ENCODE peak calls at places on chromosomes 6 and 20, in six cellular contexts. S is endothelial cell of umbilical vein; X is CD8-positive, alpha-beta memory T cell; G is PC-9; M is GM23338; W is brain microvascular endothelial cell. U is an unnamed sample.

GRCh38 chr6:112286010-112286409 is 31.6 kb upstream of the LAMA4 start:
- DNase-seq in G (no peak), M (no peak), X (peak; percentile 72), W (no peak), S (no peak), U (no peak)

GRCh38 chr20:59013031-59013951 is 5.9 kb upstream of the TUBB1 start:
- DNase-seq in M (no peak), X (no peak), G (no peak), W (no peak), S (no peak), U (no peak)

GRCh38 chr20:61447950-61448349 is 195.9 kb downstream of the CDH4 start:
- DNase-seq in M (no peak), S (no peak), X (no peak), W (no peak), G (no peak), U (peak; percentile 71)

GRCh38 chr20:38827770-38828281 is 22.3 kb downstream of the PPP1R16B start:
- DNase-seq in M (no peak), S (peak; percentile 98), G (peak; percentile 35), X (no peak), W (no peak), U (no peak)

GRCh38 chr6:16419636-16420331 is 181.4 kb downstream of the GMPR start:
- DNase-seq in W (no peak), G (no peak), S (no peak), X (no peak), M (no peak), U (no peak)

GRCh38 chr20:38125157-38126056 is 39.7 kb downstream of the TGM2 start:
- DNase-seq in X (no peak), S (peak; percentile 98), W (peak; percentile 88), M (no peak), G (peak; percentile 77), U (peak; percentile 60)

GRCh38 chr20:51403465-51404220 is 138.9 kb downstream of the NFATC2 start:
- DNase-seq in G (no peak), S (no peak), W (no peak), M (no peak), X (no peak), U (no peak)

GRCh38 chr20:36466089-36466488 is 75.2 kb upstream of the MYL9 start:
- DNase-seq in X (no peak), W (no peak), S (peak; percentile 24), G (no peak), M (no peak), U (no peak)

GRCh38 chr6:144055121-144055931 is 40.0 kb downstream of the SF3B5 start:
- DNase-seq in W (no peak), M (no peak), G (no peak), S (no peak), X (peak; percentile 61), U (no peak)

GRCh38 chr20:59139998-59140397 is 23.6 kb upstream of the ZNF831 start:
- DNase-seq in S (no peak), M (no peak), W (no peak), G (no peak), X (no peak), U (no peak)

GRCh38 chr20:23636908-23637281 is 860 bp downstream of the CST3 start:
- DNase-seq in G (no peak), M (no peak), S (no peak), W (no peak), X (no peak), U (no peak)

GRCh38 chr20:23637282-23638221 is at the start of gene CST3:
- DNase-seq in X (no peak), S (peak; percentile 76), G (peak; percentile 89), M (peak; percentile 82), W (peak; percentile 84), U (peak; percentile 93)

GRCh38 chr20:23639490-23639958 is 1.8 kb upstream of the CST3 start:
- DNase-seq in S (no peak), X (no peak), M (no peak), G (peak; percentile 53), W (no peak), U (no peak)

GRCh38 chr20:23640018-23640872 is 2.5 kb upstream of the CST3 start:
- DNase-seq in M (no peak), X (no peak), S (no peak), G (no peak), W (no peak), U (no peak)

DNA sequence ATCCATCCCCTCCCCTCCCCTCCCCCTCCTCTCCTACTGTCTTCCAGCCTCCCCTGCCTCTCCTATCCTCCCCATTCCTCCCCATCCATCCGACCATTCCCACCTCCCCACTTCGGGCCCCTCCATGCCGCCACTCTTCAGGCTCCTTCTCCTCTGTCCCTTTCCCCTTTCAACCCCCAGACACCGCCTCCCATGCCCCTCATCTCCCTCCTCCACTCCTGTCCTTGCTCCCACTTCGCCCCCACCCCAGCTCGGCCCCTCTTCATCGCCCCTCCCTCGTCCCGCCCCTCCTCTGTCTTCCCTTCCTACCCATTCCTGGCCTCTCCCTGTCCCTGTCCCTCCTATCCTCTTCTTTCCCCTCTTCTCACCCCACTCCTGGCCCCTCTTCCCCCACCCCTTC is 554 bp upstream of the CST3 start:
- DNase-seq in G (no peak), S (no peak), W (no peak), M (no peak), X (no peak), U (no peak)
- H3K4me3 ChIP-seq in G (no peak overlapping the region), S (no peak overlapping the region), W (no peak overlapping the region), M (no peak overlapping the region), X (no peak overlapping the region), U (peak overlapping the region; percentile 21)

GRCh38 chr20:46398963-46399362 is 7.5 kb downstream of the ELMO2 start:
- DNase-seq in W (no peak), S (no peak), M (no peak), G (no peak), X (no peak), U (no peak)
- H3K36me3 ChIP-seq in W (peaks cover 9% of the 10 kb centered on the region), S (peaks cover 2% of the 10 kb centered on the region), M (no peaks in the 10 kb centered on the region), G (no peaks in the 10 kb centered on the region), X (peaks cover 9% of the 10 kb centered on the region), U (peaks cover 4% of the 10 kb centered on the region)

DNA sequence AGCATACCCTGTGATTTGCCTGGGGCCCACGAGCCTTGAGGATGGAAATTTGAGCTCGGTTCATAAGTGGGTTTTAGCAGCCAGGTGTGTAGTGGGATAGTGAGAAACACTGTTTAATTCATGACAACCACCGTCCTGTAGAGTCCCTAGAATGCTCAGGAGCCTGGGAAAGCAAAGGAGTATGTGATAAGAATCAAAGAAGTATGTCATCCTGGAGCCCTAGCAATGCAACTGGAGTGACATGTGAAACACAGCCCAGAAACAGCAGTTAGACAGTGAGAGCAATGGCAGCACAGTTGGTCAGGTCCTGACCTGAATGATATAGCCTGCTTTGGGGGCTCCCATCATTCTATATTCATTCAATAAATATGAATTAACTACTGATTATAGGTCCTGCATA is 161.2 kb upstream of the ECI2 start:
- DNase-seq in G (no peak), W (no peak), X (no peak), S (no peak), M (no peak), U (no peak)
- H3K4me3 ChIP-seq in G (no peak overlapping the region), W (no peak overlapping the region), X (no peak overlapping the region), S (no peak overlapping the region), M (no peak overlapping the region), U (no peak overlapping the region)

GRCh38 chr20:41415191-41415590 is 48.6 kb upstream of the EMILIN3 start:
- DNase-seq in X (no peak), S (no peak), M (no peak), G (no peak), W (no peak), U (no peak)

GRCh38 chr20:41418739-41419293 is 52.2 kb upstream of the EMILIN3 start:
- DNase-seq in X (no peak), M (no peak), G (no peak), S (no peak), W (no peak), U (no peak)

GRCh38 chr20:41413169-41413568 is 46.6 kb upstream of the EMILIN3 start:
- DNase-seq in G (no peak), X (no peak), M (no peak), S (no peak), W (no peak), U (no peak)

GRCh38 chr20:41423026-41423425 is 56.4 kb upstream of the EMILIN3 start:
- DNase-seq in W (no peak), X (no peak), G (no peak), S (no peak), M (no peak), U (no peak)

DNA sequence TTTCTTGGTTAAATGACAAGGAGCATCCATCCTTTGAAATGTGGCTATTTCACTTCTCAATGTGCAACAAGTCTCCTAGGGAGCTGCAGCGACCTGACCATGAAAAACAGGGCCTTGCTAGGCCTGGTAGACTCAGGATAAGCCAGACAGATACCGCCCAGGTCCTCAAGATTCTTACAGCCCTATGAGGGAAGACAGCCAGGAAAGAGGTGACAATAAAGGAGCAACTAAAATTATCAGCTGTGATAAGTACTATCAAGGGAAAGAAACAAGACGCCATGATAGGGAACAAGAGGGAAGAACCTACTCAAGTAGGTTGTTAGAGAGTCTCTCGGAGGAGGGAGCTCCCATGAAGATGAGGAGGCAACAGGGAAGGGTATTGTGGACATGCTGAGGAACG is 51.4 kb upstream of the EMILIN3 start:
- DNase-seq in W (no peak), G (no peak), X (no peak), S (no peak), M (no peak), U (no peak)
- H3K36me3 ChIP-seq in W (peaks cover 52% of the 10 kb centered on the region), G (peaks cover 33% of the 10 kb centered on the region), X (peaks cover 70% of the 10 kb centered on the region), S (peaks cover 37% of the 10 kb centered on the region), M (peaks cover 60% of the 10 kb centered on the region), U (peaks cover 39% of the 10 kb centered on the region)

GRCh38 chr20:57580478-57581201 is 19.7 kb downstream of the PCK1 start:
- DNase-seq in G (no peak), X (no peak), S (no peak), W (no peak), M (no peak), U (no peak)
- H3K4me3 ChIP-seq in G (no peak overlapping the region), X (no peak overlapping the region), S (no peak overlapping the region), W (no peak overlapping the region), M (no peak overlapping the region), U (no peak overlapping the region)

DNA sequence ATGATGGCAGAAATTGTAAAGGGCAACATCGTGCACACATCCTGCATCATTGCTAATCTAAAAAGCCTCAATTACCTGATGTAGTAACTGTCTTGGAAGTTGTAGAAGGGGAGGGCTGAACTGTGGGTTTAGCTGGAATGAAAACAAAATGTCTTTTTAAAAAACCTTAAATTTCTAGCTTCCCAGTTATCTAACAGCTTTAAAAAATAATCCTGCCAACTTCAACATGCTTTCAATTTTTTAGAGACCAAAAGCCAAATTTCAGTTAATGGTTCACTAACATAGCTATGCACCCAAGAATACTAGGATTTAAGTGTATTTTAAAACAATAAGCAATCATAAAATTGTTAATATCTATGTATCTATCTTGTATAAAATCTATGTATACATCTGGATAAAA is 11.9 kb downstream of the CD164 start:
- DNase-seq in X (no peak), M (no peak), S (no peak), G (no peak), W (no peak), U (no peak)
- H3K36me3 ChIP-seq in X (peaks cover 60% of the 10 kb centered on the region), M (peaks cover 34% of the 10 kb centered on the region), S (peaks cover 10% of the 10 kb centered on the region), G (peaks cover 88% of the 10 kb centered on the region), W (peaks cover 42% of the 10 kb centered on the region), U (peaks cover 24% of the 10 kb centered on the region)